ENCODE peak calls at places on chromosomes 1 and 21, in seven cellular contexts. N, P, O, Q, S, X and T are unnamed samples.

GRCh38 chr1:221290669-221291068 is 411.4 kb downstream of the HLX start:
- DNase-seq in N (no peak), P (no peak), O (no peak), Q (no peak), S (no peak), X (no peak), T (no peak)

GRCh38 chr1:197210426-197210825 is 57.6 kb upstream of the CRB1 start:
- DNase-seq in N (peak), P (no peak), O (no peak), Q (no peak), S (no peak), X (no peak), T (no peak)

GRCh38 chr1:22447581-22448215 is 4.0 kb upstream of the ZBTB40 start:
- DNase-seq in N (peak), P (no peak), O (no peak), Q (peak), S (peak), X (no peak), T (no peak)

GRCh38 chr1:94643776-94644175 is 102.2 kb upstream of the F3 start:
- DNase-seq in N (no peak), P (no peak), O (no peak), Q (no peak), S (no peak), X (no peak), T (no peak)

GRCh38 chr1:188166654-188167053 is 1337.9 kb downstream of the PLA2G4A start:
- DNase-seq in N (no peak), P (no peak), O (no peak), Q (no peak), S (no peak), X (no peak), T (no peak)

GRCh38 chr21:33985117-33986050 is 69.8 kb upstream of the ATP5PO start:
- DNase-seq in N (no peak), P (no peak), O (no peak), Q (no peak), S (no peak), X (no peak), T (no peak)

GRCh38 chr1:226457307-226457712 is 49.4 kb upstream of the PARP1 start:
- DNase-seq in N (no peak), P (peak), O (no peak), Q (no peak), S (no peak), X (no peak), T (no peak)

GRCh38 chr1:6113745-6114144 is 66.4 kb downstream of the CHD5 start:
- DNase-seq in N (no peak), P (no peak), O (no peak), Q (peak), S (no peak), X (no peak), T (no peak)

GRCh38 chr1:243549108-243549507 is 293.3 kb downstream of the SDCCAG8 start:
- DNase-seq in N (peak), P (no peak), O (no peak), Q (no peak), S (peak), X (no peak), T (no peak)

GRCh38 chr1:37662031-37662755 is 27.5 kb upstream of the RSPO1 start:
- DNase-seq in N (no peak), P (no peak), O (no peak), Q (no peak), S (no peak), X (no peak), T (no peak)

GRCh38 chr1:160068231-160068630 is 1.7 kb downstream of the KCNJ10 start:
- DNase-seq in N (no peak), P (no peak), O (no peak), Q (no peak), S (no peak), X (no peak), T (no peak)

GRCh38 chr1:206037521-206037920 is 13.8 kb upstream of the CTSE start:
- DNase-seq in N (no peak), P (no peak), O (no peak), Q (no peak), S (no peak), X (no peak), T (no peak)

GRCh38 chr1:209926045-209926444 is 12.0 kb upstream of the SYT14 start:
- DNase-seq in N (peak), P (no peak), O (no peak), Q (no peak), S (peak), X (no peak), T (no peak)

GRCh38 chr1:119506941-119507340 is at the start of gene HSD3B1:
- DNase-seq in N (no peak), P (no peak), O (no peak), Q (no peak), S (no peak), X (no peak), T (no peak)

GRCh38 chr1:45492691-45493090 is 1.7 kb upstream of the TESK2 start:
- DNase-seq in N (no peak), P (no peak), O (no peak), Q (no peak), S (no peak), X (no peak), T (no peak)

GRCh38 chr21:45822429-45823099 is 159.0 kb upstream of the COL6A1 start:
- DNase-seq in N (no peak), P (no peak), O (no peak), Q (no peak), S (no peak), X (no peak), T (no peak)

GRCh38 chr1:29122987-29123870 is 474 bp downstream of the TMEM200B start:
- DNase-seq in N (peak), P (no peak), O (peak), Q (peak), S (peak), X (no peak), T (peak)

DNA sequence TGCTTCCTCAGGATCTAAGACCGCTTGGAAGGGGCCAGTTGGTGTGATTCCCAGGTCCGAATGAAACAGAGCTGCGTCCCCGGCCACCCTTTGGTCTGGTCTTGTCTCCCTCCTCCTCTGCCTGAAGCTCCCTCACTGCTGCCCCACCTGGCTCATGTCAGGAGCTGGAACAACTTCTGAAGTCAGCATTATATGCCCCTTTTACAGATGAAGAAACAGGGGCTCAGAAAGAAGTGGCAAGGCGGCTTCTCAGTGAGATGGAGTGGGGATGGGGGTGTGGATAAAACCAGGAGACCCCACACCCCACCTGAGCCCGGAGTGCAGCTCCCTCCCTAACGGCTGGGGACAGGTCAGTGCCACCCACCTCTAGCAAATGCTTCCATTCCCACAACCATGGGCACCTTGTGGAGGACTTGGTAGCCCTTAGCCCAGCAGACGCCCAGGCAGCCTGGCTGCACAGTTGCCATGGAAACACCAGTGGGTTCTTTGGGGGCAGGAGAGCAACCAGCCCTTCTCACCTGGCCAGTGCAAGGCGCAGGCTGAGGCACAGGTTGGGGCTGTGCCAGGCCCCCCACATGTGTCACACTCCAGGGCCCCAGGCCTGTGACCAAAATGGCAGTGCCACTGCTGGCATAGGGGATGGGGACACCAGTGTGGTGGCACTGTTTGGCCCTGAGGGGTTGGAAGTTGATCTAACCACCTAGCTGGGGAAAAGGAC is 31.9 kb upstream of the ECE1 start:
- DNase-seq in N (no peak), P (no peak), O (no peak), Q (no peak), S (no peak), X (no peak), T (no peak)
- TF ChIP-seq CTCF in N (no peak), P (no peak), O (no peak), Q (no peak), S (peak), X (no peak), T (no peak)

DNA sequence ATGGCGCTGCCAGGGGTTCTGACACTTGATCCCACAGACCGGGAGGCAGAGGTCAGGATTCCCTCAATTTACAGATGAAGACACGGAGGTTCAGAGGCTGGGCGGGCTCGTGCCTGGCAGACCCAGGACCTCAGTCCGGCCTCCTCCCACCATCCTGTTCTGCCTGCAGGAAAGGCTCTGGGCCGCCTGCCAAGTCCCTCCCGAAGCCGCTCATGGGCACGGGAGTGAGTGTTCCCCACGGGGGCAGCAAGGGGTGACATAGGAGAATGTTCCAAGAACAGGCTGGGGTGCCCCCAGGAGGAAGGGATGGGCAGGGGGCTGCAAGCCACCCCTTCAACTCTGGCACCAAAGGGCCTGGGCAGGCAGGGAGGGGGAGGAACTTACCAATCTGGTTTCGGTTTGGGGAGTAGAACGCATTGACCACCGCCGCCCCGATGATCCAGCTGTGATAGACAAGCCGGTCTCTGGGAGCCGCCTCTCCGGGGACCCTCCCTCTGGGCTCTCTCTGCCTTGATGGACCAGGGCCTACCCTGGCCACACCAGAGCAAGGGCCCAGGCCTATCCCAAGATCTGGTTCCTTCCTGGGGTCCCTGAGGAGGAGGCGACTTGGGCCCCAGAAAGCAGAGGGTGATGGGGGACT is 7.5 kb downstream of the PRXL2B start:
- DNase-seq in N (peak), P (no peak), O (no peak), Q (peak), S (peak), X (no peak), T (peak)
- TF ChIP-seq CTCF in N (no peak), P (no peak), O (no peak), Q (no peak), S (no peak), X (no peak), T (no peak)

GRCh38 chr1:184379111-184379752 is 7.6 kb upstream of the C1orf21 start:
- DNase-seq in N (no peak), P (no peak), O (no peak), Q (no peak), S (no peak), X (no peak), T (no peak)
- TF ChIP-seq CTCF in N (peak), P (no peak), O (no peak), Q (peak), S (no peak), X (peak), T (no peak)

GRCh38 chr1:67804710-67805109 is 28.6 kb downstream of the GNG12 start:
- DNase-seq in N (no peak), P (no peak), O (no peak), Q (no peak), S (no peak), X (no peak), T (no peak)
- TF ChIP-seq CTCF in N (no peak), P (no peak), O (no peak), Q (no peak), S (no peak), X (no peak), T (no peak)

DNA sequence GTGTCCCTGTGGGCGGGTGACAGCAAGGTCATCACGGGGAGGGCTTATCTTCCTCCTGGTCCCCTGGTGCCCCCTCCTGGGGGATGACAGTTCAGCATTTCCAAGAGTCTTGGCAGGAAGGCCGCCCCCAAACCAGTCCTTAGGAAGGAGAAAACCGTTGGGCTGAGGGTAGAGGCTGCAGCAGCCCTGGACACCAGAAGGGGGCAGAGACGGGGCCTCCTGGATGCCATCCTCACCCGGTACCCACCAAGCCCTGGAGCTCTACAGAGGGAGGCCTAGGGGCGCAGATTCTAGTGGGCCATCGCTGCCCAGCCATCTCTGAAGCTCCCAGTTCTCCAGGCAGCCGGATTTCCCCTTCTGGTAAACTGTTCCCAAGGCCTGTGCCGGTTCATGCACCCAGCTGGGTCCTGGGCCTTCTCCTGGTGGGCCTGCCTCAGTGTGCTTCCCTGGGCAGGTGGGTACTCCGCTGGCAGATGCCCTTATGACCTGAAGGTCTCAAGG is 14.8 kb upstream of the ZNF669 start:
- DNase-seq in N (peak), P (peak), O (no peak), Q (no peak), S (peak), X (no peak), T (no peak)
- TF ChIP-seq CTCF in N (no peak), P (peak), O (peak), Q (no peak), S (peak), X (peak), T (no peak)

DNA sequence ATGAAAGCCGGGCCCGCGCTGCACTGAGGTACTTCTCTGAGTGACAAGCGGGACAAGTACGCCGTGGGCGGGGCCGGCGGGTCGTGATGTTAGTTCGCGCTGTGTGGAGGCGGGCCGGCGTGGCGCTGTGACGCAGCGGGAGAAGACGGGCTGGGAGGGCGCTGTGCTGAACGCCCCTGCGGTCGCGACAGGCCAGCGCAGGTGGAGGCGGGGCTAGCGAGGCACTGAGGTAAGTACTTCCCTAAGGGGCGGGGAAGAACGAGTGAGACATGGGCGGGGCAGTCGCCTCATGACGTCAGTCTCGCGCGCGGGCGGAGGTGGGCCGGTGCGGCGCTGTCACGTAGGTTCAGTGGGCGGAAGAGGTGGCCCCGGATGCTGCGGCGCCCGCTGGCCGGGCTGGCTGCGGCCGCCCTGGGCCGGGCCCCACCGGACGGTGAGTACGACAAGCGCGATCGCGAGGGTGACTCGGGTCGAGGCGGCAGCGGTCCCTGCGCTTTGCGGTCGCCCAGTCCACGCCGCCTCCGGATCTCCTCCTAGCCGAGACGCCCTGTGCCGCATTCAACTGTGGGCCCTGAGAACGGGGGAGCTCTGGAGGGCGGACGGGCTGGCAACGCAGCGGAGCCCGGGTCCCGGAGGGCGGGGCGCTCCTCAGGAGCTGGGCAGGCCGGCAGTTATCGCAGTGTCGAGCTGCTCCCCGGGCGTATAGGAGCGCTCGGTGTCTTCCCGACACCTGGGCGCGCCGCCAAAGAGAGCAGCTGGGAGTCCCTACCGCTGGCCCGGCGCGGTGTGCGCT is at the start of gene GUK1:
- DNase-seq in N (peak), P (peak), O (peak), Q (peak), S (peak), X (peak), T (peak)
- TF ChIP-seq CTCF in N (no peak), P (peak), O (peak), Q (no peak), S (no peak), X (no peak), T (no peak)

GRCh38 chr1:154749078-154749760 is 120.9 kb downstream of the KCNN3 start:
- DNase-seq in N (peak), P (peak), O (no peak), Q (no peak), S (peak), X (peak), T (no peak)
- TF ChIP-seq CTCF in N (peak), P (peak), O (peak), Q (no peak), S (peak), X (peak), T (no peak)